ENCODE peak calls at places on chromosome X, in eight cellular contexts. One of them, this sample, is unnamed.

GRCh38 chrX:10569946-10570345 is 50.4 kb downstream of the MID1 start:
- DNase-seq in AG09309: no peak
- DNase-seq in nucleus accumbens: peak
- DNase-seq in neural crest cell: no peak
- DNase-seq in upper lobe of right lung: no peak
- DNase-seq in amniotic stem cell: no peak
- DNase-seq in C1 segment of cervical spinal cord: no peak
- DNase-seq in left ventricle myocardium superior: no peak
- DNase-seq in this sample: no peak

GRCh38 chrX:19869195-19869594 is 18.2 kb downstream of the SH3KBP1 start:
- DNase-seq in left ventricle myocardium superior: no peak
- DNase-seq in neural crest cell: no peak
- DNase-seq in C1 segment of cervical spinal cord: no peak
- DNase-seq in nucleus accumbens: no peak
- DNase-seq in amniotic stem cell: no peak
- DNase-seq in AG09309: no peak
- DNase-seq in upper lobe of right lung: no peak
- DNase-seq in this sample: no peak

GRCh38 chrX:20217279-20217678 is 49.4 kb downstream of the RPS6KA3 start:
- DNase-seq in nucleus accumbens: no peak
- DNase-seq in amniotic stem cell: peak
- DNase-seq in upper lobe of right lung: no peak
- DNase-seq in left ventricle myocardium superior: no peak
- DNase-seq in AG09309: peak
- DNase-seq in neural crest cell: no peak
- DNase-seq in C1 segment of cervical spinal cord: peak
- DNase-seq in this sample: no peak

GRCh38 chrX:18047440-18047940 is 173.2 kb downstream of the BEND2 start:
- DNase-seq in C1 segment of cervical spinal cord: no peak
- DNase-seq in amniotic stem cell: no peak
- DNase-seq in upper lobe of right lung: no peak
- DNase-seq in nucleus accumbens: no peak
- DNase-seq in left ventricle myocardium superior: no peak
- DNase-seq in neural crest cell: no peak
- DNase-seq in AG09309: no peak
- DNase-seq in this sample: no peak

GRCh38 chrX:121146059-121146628 is 98.7 kb downstream of the GLUD2 start:
- DNase-seq in AG09309: no peak
- DNase-seq in nucleus accumbens: no peak
- DNase-seq in left ventricle myocardium superior: no peak
- DNase-seq in neural crest cell: no peak
- DNase-seq in amniotic stem cell: no peak
- DNase-seq in upper lobe of right lung: no peak
- DNase-seq in C1 segment of cervical spinal cord: no peak
- DNase-seq in this sample: no peak

GRCh38 chrX:20463296-20464075 is 196.8 kb upstream of the RPS6KA3 start:
- DNase-seq in amniotic stem cell: no peak
- DNase-seq in nucleus accumbens: no peak
- DNase-seq in AG09309: no peak
- DNase-seq in neural crest cell: no peak
- DNase-seq in upper lobe of right lung: no peak
- DNase-seq in left ventricle myocardium superior: no peak
- DNase-seq in C1 segment of cervical spinal cord: no peak
- DNase-seq in this sample: no peak

GRCh38 chrX:48904626-48905025 is 6.8 kb downstream of the SLC35A2 start:
- DNase-seq in nucleus accumbens: no peak
- DNase-seq in amniotic stem cell: no peak
- DNase-seq in AG09309: no peak
- DNase-seq in left ventricle myocardium superior: no peak
- DNase-seq in neural crest cell: no peak
- DNase-seq in upper lobe of right lung: no peak
- DNase-seq in C1 segment of cervical spinal cord: no peak
- DNase-seq in this sample: no peak

GRCh38 chrX:109199726-109200125 is 282.2 kb downstream of the GUCY2F start:
- DNase-seq in AG09309: no peak
- DNase-seq in amniotic stem cell: peak
- DNase-seq in upper lobe of right lung: no peak
- DNase-seq in left ventricle myocardium superior: no peak
- DNase-seq in C1 segment of cervical spinal cord: no peak
- DNase-seq in neural crest cell: no peak
- DNase-seq in nucleus accumbens: no peak
- DNase-seq in this sample: no peak

GRCh38 chrX:18620349-18620748 is 51.6 kb downstream of the RS1 start:
- DNase-seq in upper lobe of right lung: no peak
- DNase-seq in C1 segment of cervical spinal cord: no peak
- DNase-seq in AG09309: no peak
- DNase-seq in nucleus accumbens: no peak
- DNase-seq in neural crest cell: no peak
- DNase-seq in left ventricle myocardium superior: no peak
- DNase-seq in amniotic stem cell: no peak
- DNase-seq in this sample: no peak

GRCh38 chrX:46626566-46626965 is 53.0 kb downstream of the CHST7 start:
- DNase-seq in left ventricle myocardium superior: no peak
- DNase-seq in C1 segment of cervical spinal cord: no peak
- DNase-seq in upper lobe of right lung: no peak
- DNase-seq in neural crest cell: no peak
- DNase-seq in AG09309: no peak
- DNase-seq in amniotic stem cell: no peak
- DNase-seq in nucleus accumbens: no peak
- DNase-seq in this sample: no peak

GRCh38 chrX:121987163-121987562 is 939.8 kb downstream of the GLUD2 start:
- DNase-seq in nucleus accumbens: no peak
- DNase-seq in amniotic stem cell: peak
- DNase-seq in upper lobe of right lung: no peak
- DNase-seq in neural crest cell: no peak
- DNase-seq in AG09309: peak
- DNase-seq in left ventricle myocardium superior: no peak
- DNase-seq in C1 segment of cervical spinal cord: no peak
- DNase-seq in this sample: no peak

GRCh38 chrX:72409993-72410392 is 104.3 kb upstream of the CITED1 start:
- DNase-seq in C1 segment of cervical spinal cord: no peak
- DNase-seq in left ventricle myocardium superior: no peak
- DNase-seq in upper lobe of right lung: no peak
- DNase-seq in AG09309: no peak
- DNase-seq in nucleus accumbens: no peak
- DNase-seq in neural crest cell: no peak
- DNase-seq in amniotic stem cell: no peak
- DNase-seq in this sample: no peak

GRCh38 chrX:70231666-70232065 is 2.8 kb upstream of the AWAT1 start:
- DNase-seq in neural crest cell: no peak
- DNase-seq in nucleus accumbens: no peak
- DNase-seq in AG09309: no peak
- DNase-seq in C1 segment of cervical spinal cord: no peak
- DNase-seq in upper lobe of right lung: no peak
- DNase-seq in left ventricle myocardium superior: no peak
- DNase-seq in amniotic stem cell: no peak
- DNase-seq in this sample: no peak

GRCh38 chrX:124018031-124018430 is 56.5 kb downstream of the STAG2 start:
- DNase-seq in left ventricle myocardium superior: no peak
- DNase-seq in nucleus accumbens: no peak
- DNase-seq in AG09309: no peak
- DNase-seq in amniotic stem cell: no peak
- DNase-seq in C1 segment of cervical spinal cord: no peak
- DNase-seq in neural crest cell: no peak
- DNase-seq in upper lobe of right lung: no peak
- DNase-seq in this sample: no peak

GRCh38 chrX:153955451-153955732 is 10.9 kb upstream of the RENBP start:
- DNase-seq in left ventricle myocardium superior: no peak
- DNase-seq in nucleus accumbens: no peak
- DNase-seq in C1 segment of cervical spinal cord: no peak
- DNase-seq in neural crest cell: no peak
- DNase-seq in upper lobe of right lung: no peak
- DNase-seq in AG09309: no peak
- DNase-seq in amniotic stem cell: no peak
- DNase-seq in this sample: no peak

GRCh38 chrX:17638731-17639130 is 98.6 kb upstream of the SCML1 start:
- DNase-seq in AG09309: no peak
- DNase-seq in upper lobe of right lung: no peak
- DNase-seq in neural crest cell: no peak
- DNase-seq in C1 segment of cervical spinal cord: peak
- DNase-seq in amniotic stem cell: no peak
- DNase-seq in left ventricle myocardium superior: no peak
- DNase-seq in nucleus accumbens: no peak
- DNase-seq in this sample: no peak

GRCh38 chrX:129496625-129497024 is 26.7 kb downstream of the SMARCA1 start:
- DNase-seq in neural crest cell: no peak
- DNase-seq in AG09309: no peak
- DNase-seq in nucleus accumbens: no peak
- DNase-seq in upper lobe of right lung: no peak
- DNase-seq in amniotic stem cell: no peak
- DNase-seq in C1 segment of cervical spinal cord: no peak
- DNase-seq in left ventricle myocardium superior: no peak
- DNase-seq in this sample: no peak

GRCh38 chrX:130539721-130540321 is 138.0 kb downstream of the RBMX2 start:
- DNase-seq in nucleus accumbens: no peak
- DNase-seq in AG09309: no peak
- DNase-seq in left ventricle myocardium superior: peak
- DNase-seq in upper lobe of right lung: no peak
- DNase-seq in neural crest cell: peak
- DNase-seq in C1 segment of cervical spinal cord: no peak
- DNase-seq in amniotic stem cell: peak
- DNase-seq in this sample: peak

GRCh38 chrX:37454537-37455285 is 105.5 kb downstream of the PRRG1 start:
- DNase-seq in nucleus accumbens: no peak
- DNase-seq in upper lobe of right lung: no peak
- DNase-seq in neural crest cell: no peak
- DNase-seq in left ventricle myocardium superior: no peak
- DNase-seq in C1 segment of cervical spinal cord: no peak
- DNase-seq in amniotic stem cell: no peak
- DNase-seq in AG09309: no peak
- DNase-seq in this sample: no peak

GRCh38 chrX:38717871-38718270 is 83.4 kb upstream of the MID1IP1 start:
- DNase-seq in left ventricle myocardium superior: no peak
- DNase-seq in AG09309: no peak
- DNase-seq in nucleus accumbens: no peak
- DNase-seq in upper lobe of right lung: no peak
- DNase-seq in amniotic stem cell: no peak
- DNase-seq in C1 segment of cervical spinal cord: no peak
- DNase-seq in neural crest cell: no peak
- DNase-seq in this sample: no peak

GRCh38 chrX:68249401-68249831 is 183.9 kb downstream of the OPHN1 start:
- DNase-seq in nucleus accumbens: peak
- DNase-seq in upper lobe of right lung: no peak
- DNase-seq in amniotic stem cell: no peak
- DNase-seq in left ventricle myocardium superior: peak
- DNase-seq in AG09309: no peak
- DNase-seq in neural crest cell: no peak
- DNase-seq in C1 segment of cervical spinal cord: no peak
- DNase-seq in this sample: no peak